ENCODE peak calls at places on chromosomes 12 and 14, in five cellular contexts. O, Q, E, X and A are unnamed samples.

GRCh38 chr12:132255642-132256041 is 73.7 kb downstream of the GALNT9 start:
- DNase-seq in X (no peak), E (no peak), Q (no peak), O (no peak), A (no peak)

GRCh38 chr12:93794738-93795137 is 117.6 kb downstream of the CRADD start:
- DNase-seq in O (no peak), E (no peak), X (no peak), Q (no peak), A (no peak)

GRCh38 chr12:65510584-65511050 is 232.1 kb downstream of the MSRB3 start:
- DNase-seq in E (no peak), O (peak; percentile 57), X (peak; percentile 69), Q (peak; percentile 30), A (no peak)

GRCh38 chr14:55849833-55850232 is 268.4 kb upstream of the PELI2 start:
- DNase-seq in X (no peak), E (no peak), Q (no peak), O (no peak), A (no peak)

GRCh38 chr14:72999316-72999715 is 27.6 kb downstream of the ZFYVE1 start:
- DNase-seq in Q (no peak), O (no peak), X (no peak), E (no peak), A (no peak)

GRCh38 chr14:105635560-105635959 is 109.2 kb downstream of the TMEM121 start:
- DNase-seq in E (no peak), Q (no peak), X (no peak), O (no peak), A (no peak)

GRCh38 chr12:81079280-81080076 is 1.6 kb downstream of the ACSS3 start:
- DNase-seq in Q (no peak), O (no peak), E (no peak), X (no peak), A (no peak)

GRCh38 chr14:41663478-41663845 is 56.8 kb downstream of the LRFN5 start:
- DNase-seq in E (no peak), Q (no peak), O (no peak), X (peak; percentile 25), A (no peak)

GRCh38 chr14:63214417-63215196 is 10.4 kb downstream of the RHOJ start:
- DNase-seq in E (no peak), X (no peak), O (no peak), Q (no peak), A (no peak)

GRCh38 chr14:94392510-94392935 is 4.1 kb upstream of the SERPINA1 start:
- DNase-seq in O (peak; percentile 23), E (no peak), Q (no peak), X (peak; percentile 41), A (peak; percentile 1)

GRCh38 chr12:116642683-116643082 is 83.5 kb downstream of the MAP1LC3B2 start:
- DNase-seq in E (no peak), X (no peak), Q (no peak), O (no peak), A (no peak)

GRCh38 chr12:65756956-65757511 is 67.2 kb upstream of the HMGA2 start:
- DNase-seq in X (no peak), Q (no peak), O (peak; percentile 20), E (no peak), A (no peak)

GRCh38 chr14:24443053-24443683 is 592 bp upstream of the SDR39U1 start:
- DNase-seq in O (no peak), Q (no peak), E (no peak), X (no peak), A (no peak)

GRCh38 chr12:19739195-19739776 is 300.0 kb downstream of the AEBP2 start:
- DNase-seq in O (peak; percentile 75), X (peak; percentile 54), Q (peak; percentile 16), E (no peak), A (peak; percentile 32)

GRCh38 chr12:105368047-105368646 is 37.7 kb downstream of the C12orf75 start:
- DNase-seq in Q (no peak), X (no peak), O (no peak), E (no peak), A (no peak)
- H3K36me3 ChIP-seq in Q (no peaks in the 10 kb centered on the region), X (no peaks in the 10 kb centered on the region), O (no peaks in the 10 kb centered on the region), E (no peaks in the 10 kb centered on the region), A (no peaks in the 10 kb centered on the region)

GRCh38 chr14:100104006-100104352 is 38.8 kb downstream of the EVL start:
- DNase-seq in E (no peak), Q (no peak), O (no peak), X (no peak), A (no peak)

GRCh38 chr14:100104523-100105300 is 39.5 kb downstream of the EVL start:
- DNase-seq in Q (no peak), E (no peak), X (peak; percentile 14), O (no peak), A (no peak)

GRCh38 chr14:100106260-100106659 is 41.0 kb downstream of the EVL start:
- DNase-seq in E (no peak), Q (no peak), X (no peak), O (no peak), A (peak; percentile 66)

GRCh38 chr14:100106661-100107112 is 41.5 kb downstream of the EVL start:
- DNase-seq in Q (no peak), E (no peak), O (no peak), X (no peak), A (no peak)

DNA sequence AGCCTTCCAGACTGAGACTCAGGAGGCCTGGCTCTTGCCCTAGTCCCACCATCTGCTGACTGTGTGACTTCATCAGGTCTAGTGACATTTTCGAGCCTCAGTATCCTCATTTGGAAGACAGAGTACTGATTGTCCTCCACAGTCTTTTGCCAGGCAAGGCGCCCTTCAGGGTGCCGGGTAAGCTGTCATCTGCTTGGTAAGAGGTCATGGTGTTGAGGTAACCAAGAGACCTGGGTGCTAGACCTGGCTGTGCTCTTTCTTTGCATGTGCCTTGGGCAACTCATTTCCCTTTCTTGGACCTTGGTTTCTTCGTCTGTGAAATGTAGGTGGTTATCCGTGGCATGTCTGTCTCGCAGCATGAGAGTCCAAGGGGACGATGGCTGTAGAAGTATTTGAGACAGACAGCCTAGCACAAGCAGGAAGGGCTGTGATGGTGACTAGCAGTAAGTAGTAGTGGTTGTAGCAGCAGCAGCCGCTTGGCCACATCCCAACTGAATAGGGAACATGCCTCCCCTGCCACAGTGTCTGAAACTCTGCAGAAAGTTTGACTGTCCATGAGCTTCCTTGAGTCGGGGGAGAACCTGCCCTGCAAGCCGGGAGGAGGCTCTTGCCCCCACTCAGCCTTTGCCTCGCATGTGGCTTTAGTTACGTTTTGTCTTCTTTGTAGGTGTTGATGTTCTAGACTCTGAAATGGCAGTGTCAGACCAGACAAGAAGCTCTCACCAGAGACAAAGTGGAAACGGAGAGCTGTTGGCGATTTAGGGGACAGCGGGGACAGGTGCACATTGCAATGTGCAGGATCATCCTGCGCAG is 40.3 kb downstream of the EVL start:
- DNase-seq in Q (no peak), O (no peak), X (no peak), E (no peak), A (no peak)
- H3K4me3 ChIP-seq in Q (no peak overlapping the region), O (no peak overlapping the region), X (no peak overlapping the region), E (peak overlapping the region; percentile 21), A (no peak overlapping the region)

GRCh38 chr12:292186-292585 is 29.6 kb upstream of the SLC6A13 start:
- DNase-seq in X (no peak), E (no peak), O (no peak), Q (no peak), A (no peak)

GRCh38 chr12:288687-289086 is 26.1 kb upstream of the SLC6A13 start:
- DNase-seq in E (no peak), Q (no peak), O (no peak), X (no peak), A (no peak)

GRCh38 chr12:295132-295531 is 32.5 kb upstream of the SLC6A13 start:
- DNase-seq in Q (no peak), E (no peak), O (no peak), X (no peak), A (no peak)

GRCh38 chr12:291153-291723 is 28.6 kb upstream of the SLC6A13 start:
- DNase-seq in E (no peak), X (peak; percentile 11), O (no peak), Q (no peak), A (no peak)

DNA sequence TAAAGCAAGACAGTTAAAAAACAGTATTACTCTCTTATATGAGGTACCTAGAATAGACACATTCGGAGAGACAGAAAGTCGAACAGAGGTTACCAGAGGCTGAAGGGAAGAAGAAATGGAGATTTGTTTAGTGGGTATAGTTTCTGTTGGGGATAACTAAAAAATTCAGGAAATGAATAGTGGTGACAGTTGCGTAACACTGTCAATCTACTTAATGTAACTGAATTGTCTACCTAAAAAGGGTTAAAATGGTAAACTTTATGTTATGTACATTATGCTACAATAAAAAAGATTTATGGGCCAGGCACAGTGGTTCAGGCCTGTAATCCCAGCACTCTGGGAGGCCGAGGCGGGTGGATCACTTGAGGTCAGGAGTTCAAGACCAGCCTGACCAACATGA is 30.6 kb upstream of the SLC6A13 start:
- DNase-seq in E (no peak), O (no peak), X (no peak), Q (no peak), A (no peak)
- H3K36me3 ChIP-seq in E (peaks cover 26% of the 10 kb centered on the region), O (no peaks in the 10 kb centered on the region), X (peaks cover 8% of the 10 kb centered on the region), Q (peaks cover 61% of the 10 kb centered on the region), A (peaks cover 63% of the 10 kb centered on the region)

DNA sequence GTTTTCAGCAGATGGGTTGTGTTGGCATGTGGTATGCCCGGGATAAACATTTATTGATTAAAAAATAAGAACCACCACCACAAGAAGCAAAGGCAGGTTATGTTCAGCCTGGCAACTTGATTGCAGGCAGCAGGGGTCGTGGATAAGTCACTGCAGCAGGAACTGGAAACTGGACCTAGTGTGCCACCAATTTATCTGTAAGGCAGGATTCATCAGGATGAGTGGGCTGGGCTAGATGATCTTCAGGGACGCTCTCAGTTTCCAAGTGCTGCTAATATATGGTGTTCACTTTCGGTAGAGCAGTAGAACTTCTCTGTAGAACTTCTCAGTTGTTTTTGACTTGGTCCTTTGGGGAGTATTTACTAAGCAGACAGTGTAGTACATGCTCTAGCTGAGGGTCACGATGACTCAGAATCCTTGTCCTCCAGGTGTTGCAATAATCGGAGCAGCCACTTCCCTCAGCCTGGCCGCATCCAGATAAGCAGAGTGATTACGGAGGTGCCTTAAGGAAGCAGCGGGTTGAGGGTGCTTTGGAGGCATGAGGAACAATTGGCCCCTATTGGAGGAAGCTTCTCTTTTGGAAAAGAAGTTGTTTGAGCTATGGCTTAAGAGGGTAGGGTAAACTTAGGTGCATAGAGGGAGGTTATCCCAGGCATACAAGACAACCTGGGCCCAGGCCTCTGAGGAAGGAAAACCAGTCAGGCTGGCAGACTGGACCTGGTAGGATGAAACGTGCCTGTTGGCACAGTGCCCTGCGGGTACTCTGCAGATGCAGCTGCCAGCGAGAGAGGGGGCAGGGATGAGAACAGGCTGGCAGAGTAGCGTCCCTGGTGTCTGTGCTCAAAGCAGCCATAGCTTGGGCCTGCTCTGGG is 104.0 kb downstream of the GPR135 start:
- DNase-seq in Q (peak; percentile 67), X (peak; percentile 75), E (no peak), O (peak; percentile 80), A (no peak)
- H3K4me3 ChIP-seq in Q (no peak overlapping the region), X (no peak overlapping the region), E (no peak overlapping the region), O (no peak overlapping the region), A (no peak overlapping the region)

GRCh38 chr12:122480753-122481152 is 20.0 kb downstream of the ZCCHC8 start:
- DNase-seq in Q (no peak), E (no peak), O (no peak), X (no peak), A (no peak)

GRCh38 chr12:122486805-122487426 is 13.8 kb downstream of the ZCCHC8 start:
- DNase-seq in E (no peak), O (no peak), X (no peak), Q (no peak), A (no peak)

GRCh38 chr12:122483969-122484368 is 16.8 kb downstream of the ZCCHC8 start:
- DNase-seq in X (no peak), Q (no peak), E (no peak), O (no peak), A (no peak)

DNA sequence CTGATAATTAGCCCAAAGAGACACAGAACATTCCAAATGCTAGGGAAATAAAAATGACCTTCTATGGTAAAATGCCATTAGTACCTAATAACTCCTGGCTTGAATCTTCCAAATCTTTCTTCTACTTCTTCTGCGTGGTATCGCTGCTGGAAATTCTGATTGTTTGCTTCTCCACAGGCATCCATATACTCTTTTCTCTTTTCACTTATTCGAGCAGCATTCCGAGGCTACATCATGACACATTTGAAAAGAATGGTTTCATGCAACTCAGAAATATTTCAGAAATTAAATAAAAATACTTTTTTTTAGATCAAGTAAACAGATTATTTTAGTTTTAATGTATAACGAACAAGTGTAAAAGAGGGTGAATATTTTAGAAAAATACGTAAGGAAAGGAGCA is 18.9 kb downstream of the ZCCHC8 start:
- DNase-seq in E (no peak), Q (no peak), X (no peak), O (no peak), A (no peak)
- H3K36me3 ChIP-seq in E (peaks cover 13% of the 10 kb centered on the region), Q (peaks cover 83% of the 10 kb centered on the region), X (peaks cover 13% of the 10 kb centered on the region), O (no peaks in the 10 kb centered on the region), A (peaks cover 46% of the 10 kb centered on the region)